ENCODE peak calls at places on chromosomes 5 and 9, in four cellular contexts. A, S, Y and H are unnamed samples.

GRCh38 chr5:88830567-88830966 is 52.4 kb downstream of the MEF2C start:
- DNase-seq in A (no peak), S (peak), Y (no peak), H (no peak)

GRCh38 chr5:55994502-55994997 is at the start of gene IL6ST:
- DNase-seq in S (no peak), Y (peak), A (no peak), H (no peak)

GRCh38 chr5:97046270-97046982 is 96.0 kb downstream of the LIX1 start:
- DNase-seq in S (no peak), Y (peak), A (no peak), H (no peak)

GRCh38 chr5:111997308-111998159 is 240.5 kb upstream of the NREP start:
- DNase-seq in S (no peak), Y (peak), A (peak), H (no peak)

GRCh38 chr5:68419637-68420452 is 204.3 kb downstream of the PIK3R1 start:
- DNase-seq in A (no peak), Y (peak), S (no peak), H (peak)

GRCh38 chr5:27482663-27483062 is 444.3 kb upstream of the CDH9 start:
- DNase-seq in A (no peak), Y (no peak), S (no peak), H (no peak)

GRCh38 chr5:119191944-119192343 is 121.1 kb downstream of the DMXL1 start:
- DNase-seq in A (no peak), Y (no peak), S (no peak), H (no peak)

GRCh38 chr9:28135571-28135970 is 562.3 kb upstream of the C9orf72 start:
- DNase-seq in S (no peak), A (no peak), Y (no peak), H (no peak)

GRCh38 chr9:13705913-13706312 is 426.4 kb upstream of the MPDZ start:
- DNase-seq in A (no peak), Y (peak), S (no peak), H (no peak)

GRCh38 chr9:124420991-124421543 is 5.8 kb upstream of the PSMB7 start:
- DNase-seq in A (no peak), Y (no peak), S (peak), H (no peak)

GRCh38 chr5:42612997-42613396 is 143.6 kb upstream of the CCDC152 start:
- DNase-seq in Y (peak), A (no peak), S (no peak), H (no peak)

GRCh38 chr5:167835146-167835545 is 456.3 kb upstream of the WWC1 start:
- DNase-seq in S (no peak), Y (peak), A (no peak), H (no peak)

GRCh38 chr5:89866410-89866809 is 543.1 kb downstream of the CETN3 start:
- DNase-seq in Y (no peak), A (no peak), S (no peak), H (no peak)

GRCh38 chr9:81724242-81724889 is 35.0 kb upstream of the TLE1 start:
- DNase-seq in A (no peak), S (no peak), Y (peak), H (no peak)

GRCh38 chr9:133347985-133348762 is at the start of the genes MED22 and RPL7A:
- DNase-seq in S (peak), Y (peak), A (peak), H (peak)

GRCh38 chr9:133345596-133345995 is 2.3 kb downstream of the MED22 start:
- DNase-seq in A (no peak), Y (no peak), S (no peak), H (no peak)

GRCh38 chr9:133346021-133346713 is 1.8 kb downstream of the MED22 start:
- DNase-seq in Y (no peak), A (no peak), S (no peak), H (no peak)

GRCh38 chr9:133348763-133349573 is 950 bp downstream of the RPL7A start:
- DNase-seq in A (no peak), S (no peak), Y (no peak), H (no peak)

GRCh38 chr9:133347515-133347984 is 381 bp downstream of the MED22 start:
- DNase-seq in Y (no peak), S (peak), A (no peak), H (peak)
- TF ChIP-seq CTCF in Y (no peak), S (no peak), A (no peak), H (no peak)

GRCh38 chr9:6552033-6552737 is 93.3 kb downstream of the GLDC start:
- DNase-seq in Y (peak), A (no peak), S (no peak), H (no peak)
- TF ChIP-seq CTCF in Y (no peak), A (no peak), S (no peak), H (no peak)

DNA sequence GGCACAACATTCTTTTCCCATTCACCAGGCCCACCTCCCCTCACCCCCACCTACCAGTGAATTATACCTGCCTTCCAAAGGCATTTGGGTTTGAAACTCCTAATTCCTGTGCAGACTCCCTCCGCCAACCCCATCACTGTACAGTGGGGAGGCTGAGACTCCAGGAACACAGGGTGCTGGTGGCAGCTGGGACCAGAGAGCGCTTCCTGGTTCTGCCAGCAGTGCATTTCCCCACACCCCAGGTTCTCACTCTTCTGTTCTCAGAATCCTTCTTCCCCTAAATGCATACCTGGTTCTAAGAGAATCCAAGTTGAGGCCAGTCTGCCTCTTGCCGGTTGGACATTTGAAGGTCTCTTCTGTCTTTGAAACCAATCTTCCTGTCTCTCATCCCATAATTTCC is 21.1 kb downstream of the SLC36A2 start:
- DNase-seq in Y (no peak), A (no peak), S (no peak), H (no peak)
- TF ChIP-seq CTCF in Y (no peak), A (no peak), S (no peak), H (no peak)

GRCh38 chr5:179065703-179066102 is 5.5 kb downstream of the ZNF354C start:
- DNase-seq in Y (no peak), A (no peak), S (no peak), H (no peak)
- TF ChIP-seq CTCF in Y (no peak), A (no peak), S (no peak), H (no peak)